ENCODE peak calls at places on chromosomes 4 and X, in eight cellular contexts. B, H, Q, W, Z, O, K and T are unnamed samples.
A peak's percentile ranks its signal among the peaks of the same experiment; 100 is the strongest.

GRCh38 chr4:37674446-37674845 is 11.7 kb downstream of the RELL1 start:
- DNase-seq in B (no peak), W (no peak), Z (no peak), K (no peak), H (no peak), Q (no peak), O (no peak), T (no peak)

GRCh38 chr4:48315728-48316630 is 25.4 kb upstream of the SLAIN2 start:
- DNase-seq in B (peak; percentile 49), O (no peak), K (peak; percentile 59), W (peak; percentile 86), Q (peak; percentile 60), H (no peak), Z (peak; percentile 79), T (no peak)

GRCh38 chr4:37591349-37591748 is 94.8 kb downstream of the RELL1 start:
- DNase-seq in K (no peak), O (no peak), Z (no peak), W (no peak), H (no peak), Q (no peak), B (no peak), T (no peak)

GRCh38 chr4:94635172-94635571 is 122.6 kb upstream of the BMPR1B start:
- DNase-seq in B (no peak), W (no peak), Q (no peak), Z (peak; percentile 30), H (no peak), K (no peak), O (no peak), T (peak; percentile 31)

GRCh38 chrX:323721-324628 is 5.4 kb upstream of the GTPBP6 start:
- DNase-seq in K (peak; percentile 48), B (no peak), Q (no peak), Z (peak; percentile 64), H (no peak), O (peak; percentile 94), W (peak; percentile 89), T (peak; percentile 61)

GRCh38 chr4:54017308-54017707 is 47.1 kb downstream of the CHIC2 start:
- DNase-seq in W (no peak), Q (no peak), H (no peak), Z (no peak), O (no peak), K (no peak), B (no peak), T (no peak)

GRCh38 chr4:81647388-81647787 is 175.7 kb upstream of the RASGEF1B start:
- DNase-seq in B (no peak), W (peak; percentile 90), O (no peak), Q (no peak), H (no peak), K (no peak), Z (no peak), T (no peak)

GRCh38 chrX:20218809-20219505 is 47.8 kb downstream of the RPS6KA3 start:
- DNase-seq in K (no peak), Q (no peak), H (no peak), W (peak; percentile 9), Z (no peak), O (no peak), B (peak; percentile 11), T (no peak)

GRCh38 chrX:20521245-20521644 is 254.5 kb upstream of the RPS6KA3 start:
- DNase-seq in W (no peak), O (peak; percentile 12), Z (peak; percentile 79), B (no peak), H (no peak), K (peak; percentile 69), Q (no peak), T (no peak)

GRCh38 chr4:112147697-112148096 is 2.4 kb downstream of the FAM241A start:
- DNase-seq in O (no peak), Z (no peak), B (no peak), H (no peak), W (no peak), K (no peak), Q (no peak), T (no peak)

GRCh38 chr4:55175779-55176231 is 50.4 kb upstream of the KDR start:
- DNase-seq in W (peak; percentile 43), B (no peak), Z (peak; percentile 47), Q (no peak), O (peak; percentile 24), K (peak; percentile 61), H (no peak), T (no peak)

GRCh38 chr4:114036864-114037263 is 57.4 kb upstream of the ARSJ start:
- DNase-seq in O (no peak), H (no peak), Q (no peak), K (no peak), B (no peak), Z (no peak), W (no peak), T (no peak)

GRCh38 chr4:88803600-88804096 is 106.0 kb upstream of the NAP1L5 start:
- DNase-seq in H (no peak), Z (peak; percentile 87), W (no peak), B (no peak), Q (peak; percentile 7), K (peak; percentile 90), O (peak; percentile 46), T (peak; percentile 78)

GRCh38 chr4:8547912-8548730 is 32.1 kb upstream of the GPR78 start:
- DNase-seq in H (no peak), B (no peak), W (no peak), O (peak; percentile 65), Q (no peak), K (no peak), Z (peak; percentile 18), T (no peak)

GRCh38 chrX:51158261-51158660 is 174.4 kb upstream of the NUDT10 start:
- DNase-seq in W (no peak), O (no peak), H (no peak), K (no peak), Z (no peak), Q (no peak), B (no peak), T (no peak)

GRCh38 chr4:2494992-2495391 is 26.1 kb downstream of the RNF4 start:
- DNase-seq in H (no peak), Q (no peak), Z (no peak), K (no peak), W (no peak), O (no peak), B (no peak), T (no peak)

GRCh38 chr4:83010111-83010521 is 507 bp downstream of the LIN54 start:
- DNase-seq in Q (no peak), Z (peak; percentile 33), K (peak; percentile 11), H (no peak), B (no peak), W (peak; percentile 51), O (peak; percentile 8), T (no peak)

GRCh38 chr4:955931-956381 is 17.4 kb downstream of the DGKQ start:
- DNase-seq in H (no peak), Q (no peak), K (no peak), W (no peak), B (no peak), O (no peak), Z (no peak), T (no peak)

GRCh38 chr4:15781427-15782095 is 3.4 kb downstream of the CD38 start:
- DNase-seq in B (no peak), W (no peak), K (no peak), Q (no peak), Z (peak; percentile 65), H (no peak), O (no peak), T (no peak)

GRCh38 chrX:45788315-45788714 is 587.6 kb upstream of the DIPK2B start:
- DNase-seq in Z (no peak), W (no peak), H (no peak), K (no peak), Q (no peak), O (no peak), B (no peak), T (no peak)

GRCh38 chr4:120922390-120923200 is at the start of gene PRDM5:
- DNase-seq in O (peak; percentile 9), B (no peak), H (no peak), Q (peak; percentile 28), Z (peak; percentile 40), K (peak; percentile 16), W (peak; percentile 86), T (no peak)

GRCh38 chrX:153469811-153470410 is 465 bp downstream of the HAUS7 start:
- DNase-seq in Q (no peak), H (no peak), Z (peak; percentile 9), W (peak; percentile 17), O (no peak), B (peak; percentile 68), K (no peak), T (no peak)

GRCh38 chr4:22203436-22204011 is 255.0 kb upstream of the KCNIP4 start:
- DNase-seq in Z (no peak), W (no peak), K (peak; percentile 21), O (no peak), Q (no peak), B (no peak), H (no peak), T (no peak)

GRCh38 chrX:25191403-25191802 is 175.6 kb upstream of the ARX start:
- DNase-seq in H (no peak), Q (no peak), K (no peak), W (peak; percentile 45), O (no peak), B (peak; percentile 27), Z (peak; percentile 4), T (no peak)

GRCh38 chr4:158962396-158962795 is 140.5 kb upstream of the RAPGEF2 start:
- DNase-seq in Z (no peak), O (no peak), K (no peak), H (no peak), B (no peak), Q (no peak), W (peak; percentile 27), T (no peak)

GRCh38 chr4:16588651-16589050 is 309.8 kb downstream of the LDB2 start:
- DNase-seq in K (no peak), W (no peak), H (no peak), Q (no peak), B (no peak), Z (no peak), O (no peak), T (no peak)

GRCh38 chr4:159382875-159383568 is 280.1 kb downstream of the RAPGEF2 start:
- DNase-seq in B (no peak), O (no peak), Q (no peak), Z (no peak), K (no peak), W (peak; percentile 57), H (no peak), T (no peak)

GRCh38 chrX:133868250-133868649 is 117.1 kb downstream of the GPC3 start:
- DNase-seq in B (no peak), Q (no peak), O (no peak), H (no peak), K (no peak), W (no peak), Z (no peak), T (no peak)
- TF ChIP-seq CTCF in B (no peak), Q (no peak), O (no peak), H (no peak), K (no peak), W (no peak), Z (no peak), T (no peak)

GRCh38 chr4:156154978-156155377 is 201.3 kb upstream of the CTSO start:
- DNase-seq in B (no peak), Q (no peak), H (no peak), Z (no peak), W (no peak), O (no peak), K (no peak), T (no peak)
- TF ChIP-seq CTCF in B (no peak), Q (no peak), H (no peak), Z (no peak), W (no peak), O (peak; percentile 48), K (peak; percentile 27), T (peak; percentile 28)

GRCh38 chr4:183758006-183758734 is 99.1 kb downstream of the TRAPPC11 start:
- DNase-seq in Z (no peak), Q (no peak), O (no peak), W (peak; percentile 73), B (peak; percentile 26), H (no peak), K (no peak), T (no peak)
- TF ChIP-seq CTCF in Z (no peak), Q (no peak), O (peak; percentile 6), W (peak; percentile 76), B (no peak), H (no peak), K (peak; percentile 57), T (peak; percentile 40)

GRCh38 chrX:50073601-50074000 is 127.2 kb downstream of the AKAP4 start:
- DNase-seq in B (no peak), H (no peak), K (no peak), O (no peak), Z (no peak), W (no peak), Q (no peak), T (no peak)
- TF ChIP-seq CTCF in B (no peak), H (no peak), K (no peak), O (no peak), Z (no peak), W (no peak), Q (no peak), T (no peak)